ENCODE peak calls at places on chromosomes 2 and 18, in ten cellular contexts. S is HCT116, C is GM12878, K is endothelial cell of umbilical vein, A is spleen, H is stomach, E is sigmoid colon, L is K562, V is HepG2, D is prostate gland. X is an unnamed sample.

GRCh38 chr2:201257381-201257940 is 2.9 kb upstream of the CASP8 start:
- DNase-seq in E (no peak), C (no peak), V (no peak), K (no peak), L (peak), H (peak), A (peak), S (no peak), D (no peak), X (no peak)

GRCh38 chr2:208280933-208281332 is 14.9 kb downstream of the PIKFYVE start:
- DNase-seq in D (no peak), E (no peak), K (no peak), L (no peak), H (no peak), S (no peak), C (no peak), V (no peak), A (no peak), X (no peak)

GRCh38 chr18:36350839-36351474 is 53.4 kb downstream of the FHOD3 start:
- DNase-seq in L (no peak), C (no peak), E (no peak), V (no peak), K (no peak), S (no peak), H (no peak), A (no peak), D (no peak), X (no peak)

GRCh38 chr2:138829326-138829725 is 49.1 kb upstream of the NXPH2 start:
- DNase-seq in C (no peak), H (no peak), L (peak), V (peak), K (peak), D (peak), A (no peak), S (peak), E (no peak), X (no peak)

GRCh38 chr2:8571792-8572499 is 109.9 kb upstream of the ID2 start:
- DNase-seq in H (peak), K (no peak), E (peak), D (peak), S (no peak), C (no peak), V (peak), L (no peak), A (no peak), X (no peak)

GRCh38 chr2:46270384-46270783 is 26.8 kb upstream of the EPAS1 start:
- DNase-seq in E (no peak), S (no peak), D (no peak), C (no peak), H (no peak), V (no peak), K (no peak), A (no peak), L (no peak), X (no peak)

GRCh38 chr18:24055009-24055804 is 40.7 kb downstream of the TTC39C start:
- DNase-seq in S (no peak), V (no peak), K (no peak), H (no peak), L (no peak), D (no peak), C (no peak), A (no peak), E (no peak), X (no peak)

GRCh38 chr2:20410556-20411277 is 36.2 kb upstream of the RHOB start:
- DNase-seq in L (no peak), K (no peak), A (no peak), C (no peak), H (peak), V (no peak), D (no peak), E (peak), S (no peak), X (no peak)

GRCh38 chr2:234139755-234140154 is 89.3 kb downstream of the SPP2 start:
- DNase-seq in C (no peak), V (no peak), A (no peak), L (no peak), D (no peak), S (no peak), H (no peak), K (no peak), E (no peak), X (no peak)

GRCh38 chr2:32172870-32173269 is 7.2 kb downstream of the SLC30A6 start:
- DNase-seq in A (no peak), C (no peak), K (no peak), S (no peak), D (no peak), H (no peak), V (no peak), E (no peak), L (no peak), X (no peak)

GRCh38 chr2:182144780-182145170 is 159.1 kb downstream of the PPP1R1C start:
- DNase-seq in H (no peak), S (no peak), A (no peak), L (no peak), E (no peak), K (peak), V (no peak), C (no peak), D (no peak), X (no peak)

GRCh38 chr2:18149660-18150246 is 271.3 kb downstream of the KCNS3 start:
- DNase-seq in C (no peak), A (no peak), E (no peak), D (no peak), H (no peak), L (no peak), S (peak), K (peak), V (peak), X (no peak)

GRCh38 chr2:138245309-138245708 is 256.3 kb upstream of the SPOPL start:
- DNase-seq in S (no peak), L (no peak), D (no peak), V (no peak), C (no peak), K (no peak), A (no peak), H (no peak), E (no peak), X (no peak)

GRCh38 chr18:43893001-43893637 is 615.8 kb upstream of the SYT4 start:
- DNase-seq in L (no peak), A (no peak), E (no peak), V (no peak), H (no peak), D (no peak), K (peak), S (no peak), C (no peak), X (no peak)

GRCh38 chr18:32530947-32531651 is 60.4 kb upstream of the GAREM1 start:
- DNase-seq in K (no peak), S (no peak), E (no peak), H (no peak), A (no peak), D (peak), V (no peak), L (no peak), C (no peak), X (no peak)

DNA sequence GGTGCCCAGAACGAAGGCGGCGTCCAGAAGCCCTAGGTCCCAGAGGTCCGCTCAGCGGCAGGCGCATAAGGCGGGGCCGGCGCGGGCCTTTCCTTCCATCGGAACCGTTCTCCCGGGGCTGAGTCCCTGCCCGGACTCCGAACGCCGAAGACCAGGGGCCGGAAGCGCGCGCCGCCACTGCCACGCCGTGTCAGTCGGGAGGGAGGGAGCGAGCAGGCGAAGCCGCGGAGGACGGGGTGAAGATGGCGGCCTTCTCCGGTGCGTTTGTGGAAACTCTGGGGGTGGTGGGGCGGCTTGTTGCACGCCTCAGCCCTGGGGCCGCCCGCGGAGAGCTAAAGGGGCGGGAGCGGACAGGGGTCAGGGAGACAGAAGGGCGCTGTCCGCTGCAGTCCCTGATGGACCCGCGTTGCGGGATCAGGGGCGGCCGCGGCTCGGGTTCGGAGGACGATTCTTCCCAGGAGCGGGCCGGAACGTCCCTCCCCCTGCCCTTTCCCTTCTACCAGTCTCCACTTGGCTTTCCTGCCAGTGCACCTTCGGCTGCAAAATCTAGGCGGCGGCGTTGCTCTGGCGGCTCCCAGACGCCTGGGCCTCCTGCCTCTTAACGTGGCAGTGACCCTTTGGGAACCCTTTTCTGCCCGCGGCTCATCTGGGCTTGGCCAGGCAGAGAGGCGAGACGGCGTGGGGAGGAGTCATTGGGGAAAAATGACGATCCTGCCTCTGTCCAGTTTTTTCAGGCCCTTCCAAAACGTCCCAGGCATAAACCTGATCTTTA is at the start of gene DDX1:
- DNase-seq in S (peak), K (peak), A (peak), C (peak), L (peak), D (peak), V (peak), E (peak), H (peak), X (peak)
- TF ChIP-seq POLR2A in S (peak), K (peak), A (no peak), C (peak), L (peak), D (peak), V (peak), E (peak), H (no peak), X (peak)

DNA sequence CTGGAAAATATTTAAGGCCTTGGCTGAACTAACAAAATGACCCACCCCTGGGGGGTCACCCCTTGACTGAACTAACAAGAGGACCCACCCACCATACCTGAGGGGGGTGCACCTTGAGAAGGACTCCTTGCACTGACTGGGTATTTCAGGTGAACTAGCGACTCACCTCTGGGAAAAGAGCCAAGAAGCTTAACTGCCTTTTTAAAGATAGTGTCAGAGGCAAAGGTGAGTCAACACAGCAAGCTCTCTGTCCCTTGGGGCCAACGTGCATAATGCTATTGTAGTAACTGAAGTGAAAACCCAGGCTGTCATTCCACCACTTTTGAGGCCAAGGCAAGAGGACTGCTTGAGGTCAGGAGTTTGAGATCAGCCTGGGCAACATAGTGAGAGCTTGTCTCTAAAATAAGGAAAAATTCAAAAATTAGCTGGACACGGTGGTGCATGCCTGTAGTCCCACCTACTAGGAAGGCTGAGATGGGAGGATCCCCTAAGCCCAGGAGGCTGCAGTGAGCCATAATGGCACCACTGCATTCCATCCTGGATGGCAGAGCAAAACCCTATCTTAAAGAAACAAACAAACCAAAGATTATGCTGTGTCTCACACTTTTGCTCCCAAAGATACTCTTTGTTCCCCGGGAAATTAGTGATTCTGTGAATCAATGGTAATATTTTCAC is 36.4 kb upstream of the ZCCHC2 start:
- DNase-seq in S (peak), H (peak), D (no peak), C (no peak), A (no peak), E (no peak), V (peak), K (peak), L (peak), X (peak)
- TF ChIP-seq POLR2AphosphoS5 in S (peak), H (peak), D (no peak), C (no peak), A (no peak), E (no peak), V (no peak), K (no peak), L (no peak), X (no peak)

GRCh38 chr2:197158591-197159550 is 151.7 kb downstream of the ANKRD44 start:
- DNase-seq in A (no peak), L (no peak), E (no peak), S (no peak), K (no peak), C (no peak), D (no peak), H (no peak), V (peak), X (no peak)

GRCh38 chr2:197161738-197162137 is 148.8 kb downstream of the ANKRD44 start:
- DNase-seq in C (no peak), A (no peak), E (no peak), K (no peak), S (no peak), V (no peak), L (no peak), H (no peak), D (no peak), X (no peak)

GRCh38 chr2:197159681-197160211 is 150.8 kb downstream of the ANKRD44 start:
- DNase-seq in D (no peak), C (no peak), H (no peak), A (no peak), K (peak), E (no peak), L (no peak), S (peak), V (peak), X (no peak)

GRCh38 chr2:197152451-197153228 is 157.9 kb downstream of the ANKRD44 start:
- DNase-seq in C (peak), D (no peak), V (no peak), H (no peak), E (no peak), L (no peak), K (no peak), S (no peak), A (peak), X (no peak)

GRCh38 chr2:197158138-197158537 is 152.4 kb downstream of the ANKRD44 start:
- DNase-seq in E (no peak), H (no peak), S (no peak), C (no peak), A (no peak), K (no peak), L (no peak), V (no peak), D (no peak), X (no peak)
- H3K27ac ChIP-seq in E (peak), H (no peak), S (no peak), C (peak), A (peak), K (peak), L (no peak), V (no peak), D (no peak), X (peak)

DNA sequence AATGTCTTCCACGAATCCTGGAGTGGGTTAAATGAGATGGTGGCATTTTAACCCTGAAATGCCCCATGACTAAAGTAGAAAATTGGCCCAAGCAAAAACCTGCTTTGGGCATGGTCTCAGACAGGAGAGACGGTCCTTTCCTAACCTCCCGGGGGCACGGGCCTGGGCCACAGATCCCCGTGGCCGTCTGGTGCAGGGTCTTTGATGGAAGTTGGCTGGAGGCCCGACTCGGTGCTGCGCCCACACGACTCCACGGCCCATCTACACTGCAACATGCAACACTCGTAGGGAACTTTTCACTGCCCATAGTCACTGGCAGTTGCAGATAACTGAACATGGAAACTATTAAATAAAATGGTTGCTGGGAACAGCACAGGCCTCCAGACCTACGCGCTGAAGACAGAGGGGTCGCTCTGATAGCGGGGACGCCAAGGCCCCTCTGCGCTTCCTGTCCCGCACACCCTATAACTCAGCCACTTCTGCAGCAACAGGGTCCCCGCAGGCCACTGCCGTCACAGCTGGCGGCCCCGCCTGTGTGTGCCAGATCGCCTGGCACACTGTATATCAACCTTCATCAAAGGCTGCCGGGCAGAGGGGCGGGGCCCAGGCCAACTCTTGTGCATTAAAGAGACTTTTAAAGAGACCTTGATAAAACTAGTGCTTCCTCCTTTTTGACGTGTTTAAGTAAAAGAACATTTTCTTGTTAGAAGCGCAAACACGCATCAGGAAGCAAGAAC is 214.1 kb downstream of the TWIST2 start:
- DNase-seq in S (no peak), A (peak), V (no peak), E (no peak), L (no peak), H (peak), C (no peak), D (no peak), K (no peak), X (no peak)
- TF ChIP-seq POLR2A in S (no peak), A (no peak), V (no peak), E (no peak), L (no peak), H (no peak), C (no peak), D (no peak), K (no peak), X (no peak)

DNA sequence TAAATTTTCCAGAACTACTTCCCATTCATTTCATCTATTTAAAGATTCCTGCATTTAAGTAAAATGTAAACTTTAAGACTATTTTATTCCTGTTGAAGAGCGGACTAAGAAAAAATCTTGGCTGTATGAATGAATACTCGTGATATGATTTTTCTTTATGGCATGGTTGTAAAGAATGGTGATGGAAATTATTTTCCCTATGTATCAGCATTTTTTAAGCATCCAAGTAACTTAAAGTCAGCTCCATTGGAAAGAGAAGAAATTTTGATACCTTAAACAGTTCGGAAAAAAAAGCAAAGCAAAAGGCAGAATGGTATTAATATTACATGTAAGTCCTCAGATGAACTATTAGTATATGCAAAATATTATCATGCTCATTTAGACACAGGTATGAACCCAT is 58.9 kb downstream of the VWC2L start:
- DNase-seq in A (no peak), H (no peak), S (no peak), K (no peak), D (no peak), V (no peak), L (no peak), C (no peak), E (no peak), X (no peak)
- TF ChIP-seq POLR2AphosphoS5 in A (no peak), H (no peak), S (no peak), K (no peak), D (no peak), V (no peak), L (no peak), C (no peak), E (no peak), X (no peak)

GRCh38 chr18:76621184-76621583 is 126.1 kb upstream of the ZNF516 start:
- DNase-seq in C (no peak), K (no peak), H (no peak), L (no peak), V (no peak), A (no peak), S (no peak), E (no peak), D (no peak), X (no peak)
- H3K27ac ChIP-seq in C (no peak), K (no peak), H (peak), L (no peak), V (no peak), A (no peak), S (no peak), E (peak), D (peak), X (peak)